ENCODE peak calls at places on chromosomes 2 and 18, in eight cellular contexts. One of them, this sample, is unnamed.

GRCh38 chr2:38323623-38324022 is 53.5 kb downstream of the ATL2 start:
- DNase-seq in T47D: no peak
- DNase-seq in T-cell: no peak
- DNase-seq in AG08396: no peak
- DNase-seq in stomach: no peak
- DNase-seq in activated naive CD4-positive, alpha-beta T cell: no peak
- DNase-seq in NCI-H1092: no peak
- DNase-seq in hippocampal formation: no peak
- DNase-seq in this sample: no peak

GRCh38 chr2:26455801-26456700 is 21.9 kb downstream of the OTOF start:
- DNase-seq in NCI-H1092: no peak
- DNase-seq in activated naive CD4-positive, alpha-beta T cell: no peak
- DNase-seq in T-cell: no peak
- DNase-seq in AG08396: no peak
- DNase-seq in stomach: peak; percentile 41
- DNase-seq in hippocampal formation: no peak
- DNase-seq in T47D: no peak
- DNase-seq in this sample: no peak

GRCh38 chr2:182097571-182097970 is 111.9 kb downstream of the PPP1R1C start:
- DNase-seq in AG08396: no peak
- DNase-seq in T-cell: no peak
- DNase-seq in NCI-H1092: no peak
- DNase-seq in stomach: no peak
- DNase-seq in activated naive CD4-positive, alpha-beta T cell: no peak
- DNase-seq in T47D: no peak
- DNase-seq in hippocampal formation: no peak
- DNase-seq in this sample: no peak

GRCh38 chr2:146874260-146874658 is 970.6 kb upstream of the ACVR2A start:
- DNase-seq in stomach: peak; percentile 36
- DNase-seq in hippocampal formation: no peak
- DNase-seq in NCI-H1092: no peak
- DNase-seq in AG08396: no peak
- DNase-seq in T-cell: no peak
- DNase-seq in T47D: no peak
- DNase-seq in activated naive CD4-positive, alpha-beta T cell: no peak
- DNase-seq in this sample: no peak

GRCh38 chr2:86223098-86223681 is 23.9 kb downstream of the MRPL35 start:
- DNase-seq in AG08396: peak; percentile 53
- DNase-seq in NCI-H1092: no peak
- DNase-seq in activated naive CD4-positive, alpha-beta T cell: no peak
- DNase-seq in T47D: no peak
- DNase-seq in stomach: peak; percentile 39
- DNase-seq in T-cell: no peak
- DNase-seq in hippocampal formation: peak; percentile 52
- DNase-seq in this sample: peak; percentile 17

GRCh38 chr18:49061239-49061905 is 110.6 kb upstream of the SMAD7 start:
- DNase-seq in T-cell: no peak
- DNase-seq in activated naive CD4-positive, alpha-beta T cell: no peak
- DNase-seq in hippocampal formation: no peak
- DNase-seq in T47D: no peak
- DNase-seq in NCI-H1092: no peak
- DNase-seq in AG08396: no peak
- DNase-seq in stomach: no peak
- DNase-seq in this sample: no peak

GRCh38 chr18:12921178-12921577 is 26.6 kb upstream of the SEH1L start:
- DNase-seq in NCI-H1092: no peak
- DNase-seq in stomach: no peak
- DNase-seq in T-cell: peak; percentile 42
- DNase-seq in hippocampal formation: no peak
- DNase-seq in AG08396: no peak
- DNase-seq in activated naive CD4-positive, alpha-beta T cell: no peak
- DNase-seq in T47D: no peak
- DNase-seq in this sample: no peak

GRCh38 chr2:160324161-160324768 is 124.2 kb upstream of the ITGB6 start:
- DNase-seq in activated naive CD4-positive, alpha-beta T cell: peak; percentile 10
- DNase-seq in hippocampal formation: peak; percentile 9
- DNase-seq in AG08396: no peak
- DNase-seq in stomach: peak; percentile 63
- DNase-seq in NCI-H1092: peak; percentile 18
- DNase-seq in T-cell: no peak
- DNase-seq in T47D: peak; percentile 2
- DNase-seq in this sample: peak; percentile 41

GRCh38 chr2:97691166-97691565 is 21.7 kb downstream of the C2orf92 start:
- DNase-seq in hippocampal formation: no peak
- DNase-seq in NCI-H1092: no peak
- DNase-seq in stomach: no peak
- DNase-seq in T47D: no peak
- DNase-seq in T-cell: no peak
- DNase-seq in activated naive CD4-positive, alpha-beta T cell: no peak
- DNase-seq in AG08396: no peak
- DNase-seq in this sample: no peak

GRCh38 chr18:13265901-13266207 is 47.3 kb downstream of the LDLRAD4 start:
- DNase-seq in NCI-H1092: no peak
- DNase-seq in hippocampal formation: no peak
- DNase-seq in T47D: no peak
- DNase-seq in AG08396: no peak
- DNase-seq in activated naive CD4-positive, alpha-beta T cell: no peak
- DNase-seq in stomach: no peak
- DNase-seq in T-cell: no peak
- DNase-seq in this sample: no peak

GRCh38 chr2:39227628-39228412 is 15.9 kb downstream of the CDKL4 start:
- DNase-seq in AG08396: peak; percentile 77
- DNase-seq in hippocampal formation: peak; percentile 67
- DNase-seq in NCI-H1092: peak; percentile 6
- DNase-seq in T-cell: peak; percentile 65
- DNase-seq in T47D: peak; percentile 21
- DNase-seq in stomach: peak; percentile 87
- DNase-seq in activated naive CD4-positive, alpha-beta T cell: peak; percentile 61
- DNase-seq in this sample: peak; percentile 71

GRCh38 chr2:102107741-102108070 is 34.8 kb upstream of the IL1R1 start:
- DNase-seq in NCI-H1092: no peak
- DNase-seq in T47D: no peak
- DNase-seq in stomach: no peak
- DNase-seq in activated naive CD4-positive, alpha-beta T cell: no peak
- DNase-seq in T-cell: no peak
- DNase-seq in hippocampal formation: no peak
- DNase-seq in AG08396: no peak
- DNase-seq in this sample: no peak

GRCh38 chr2:127893494-127893893 is 7.7 kb upstream of the AMMECR1L start:
- DNase-seq in hippocampal formation: no peak
- DNase-seq in activated naive CD4-positive, alpha-beta T cell: no peak
- DNase-seq in T-cell: no peak
- DNase-seq in stomach: no peak
- DNase-seq in T47D: no peak
- DNase-seq in AG08396: no peak
- DNase-seq in NCI-H1092: no peak
- DNase-seq in this sample: no peak

GRCh38 chr2:68751397-68752339 is 17.1 kb downstream of the ARHGAP25 start:
- DNase-seq in T-cell: peak; percentile 81
- DNase-seq in NCI-H1092: peak; percentile 68
- DNase-seq in stomach: peak; percentile 93
- DNase-seq in activated naive CD4-positive, alpha-beta T cell: peak; percentile 86
- DNase-seq in T47D: peak; percentile 48
- DNase-seq in hippocampal formation: peak; percentile 84
- DNase-seq in AG08396: peak; percentile 85
- DNase-seq in this sample: peak; percentile 85